ENCODE peak calls at places on chromosomes 5 and 9, in four cellular contexts. One of them, this sample, is unnamed.

GRCh38 chr5:141957367-141957993 is 522 bp downstream of the PCDH12 start:
- DNase-seq in fibroblast of the conjunctiva: no peak
- DNase-seq in dorsolateral prefrontal cortex: no peak
- DNase-seq in GM04504: no peak
- DNase-seq in this sample: no peak

GRCh38 chr5:38022621-38023020 is 182.8 kb upstream of the GDNF start:
- DNase-seq in fibroblast of the conjunctiva: no peak
- DNase-seq in GM04504: no peak
- DNase-seq in dorsolateral prefrontal cortex: no peak
- DNase-seq in this sample: no peak

GRCh38 chr9:126758916-126759576 is 45.8 kb upstream of the ZBTB43 start:
- DNase-seq in dorsolateral prefrontal cortex: no peak
- DNase-seq in fibroblast of the conjunctiva: no peak
- DNase-seq in GM04504: no peak
- DNase-seq in this sample: no peak

GRCh38 chr5:170438581-170438980 is 49.4 kb upstream of the KCNMB1 start:
- DNase-seq in fibroblast of the conjunctiva: no peak
- DNase-seq in GM04504: no peak
- DNase-seq in dorsolateral prefrontal cortex: no peak
- DNase-seq in this sample: no peak

GRCh38 chr9:120711841-120712538 is 2.3 kb downstream of the MEGF9 start:
- DNase-seq in GM04504: no peak
- DNase-seq in dorsolateral prefrontal cortex: no peak
- DNase-seq in fibroblast of the conjunctiva: no peak
- DNase-seq in this sample: peak

GRCh38 chr9:21465138-21465537 is 17.0 kb downstream of the IFNE start:
- DNase-seq in dorsolateral prefrontal cortex: no peak
- DNase-seq in GM04504: no peak
- DNase-seq in fibroblast of the conjunctiva: no peak
- DNase-seq in this sample: no peak

GRCh38 chr5:132446621-132447020 is 44.0 kb downstream of the IRF1 start:
- DNase-seq in fibroblast of the conjunctiva: peak
- DNase-seq in dorsolateral prefrontal cortex: peak
- DNase-seq in GM04504: peak
- DNase-seq in this sample: no peak

GRCh38 chr5:1188464-1188863 is 12.9 kb upstream of the SLC6A19 start:
- DNase-seq in dorsolateral prefrontal cortex: no peak
- DNase-seq in fibroblast of the conjunctiva: no peak
- DNase-seq in GM04504: no peak
- DNase-seq in this sample: no peak

GRCh38 chr9:98886691-98887229 is 56.9 kb upstream of the COL15A1 start:
- DNase-seq in dorsolateral prefrontal cortex: no peak
- DNase-seq in GM04504: no peak
- DNase-seq in fibroblast of the conjunctiva: no peak
- DNase-seq in this sample: no peak

GRCh38 chr9:70988551-70988950 is 132.9 kb downstream of the TRPM3 start:
- DNase-seq in GM04504: no peak
- DNase-seq in fibroblast of the conjunctiva: no peak
- DNase-seq in dorsolateral prefrontal cortex: no peak
- DNase-seq in this sample: no peak

GRCh38 chr5:172164773-172165212 is 23.2 kb downstream of the STK10 start:
- DNase-seq in fibroblast of the conjunctiva: no peak
- DNase-seq in GM04504: no peak
- DNase-seq in dorsolateral prefrontal cortex: peak
- DNase-seq in this sample: peak